ENCODE peak calls at places on chromosomes 16 and 17, in eight cellular contexts. N is HCT116, G is prostate gland, L is suprapubic skin, O is GM23338, D is sigmoid colon, R is stomach, K is transverse colon. Q is an unnamed sample.

GRCh38 chr17:79525793-79526677 is 84.8 kb downstream of the RBFOX3 start:
- DNase-seq in N (no peak), G (no peak), L (no peak), O (no peak), D (no peak), R (no peak), K (no peak), Q (no peak)

GRCh38 chr17:46194393-46195216 is 1.4 kb upstream of the KANSL1 start:
- DNase-seq in N (peak; percentile 39), G (no peak), L (no peak), O (peak; percentile 73), D (no peak), R (no peak), K (no peak), Q (peak; percentile 81)

GRCh38 chr17:43540821-43541674 is 5.1 kb downstream of the ETV4 start:
- DNase-seq in N (no peak), G (no peak), L (no peak), O (peak; percentile 91), D (no peak), R (no peak), K (no peak), Q (no peak)

GRCh38 chr17:33436321-33436720 is 143.2 kb upstream of the ASIC2 start:
- DNase-seq in N (no peak), G (no peak), L (peak; percentile 70), O (no peak), D (no peak), R (no peak), K (no peak), Q (no peak)

GRCh38 chr16:24540575-24541240 is 1.3 kb downstream of the RBBP6 start:
- DNase-seq in N (no peak), G (peak; percentile 20), L (no peak), O (peak; percentile 40), D (no peak), R (no peak), K (no peak), Q (peak; percentile 46)

GRCh38 chr16:80167657-80168056 is 373.1 kb upstream of the DYNLRB2 start:
- DNase-seq in N (no peak), G (peak; percentile 5), L (no peak), O (no peak), D (no peak), R (no peak), K (no peak), Q (no peak)

GRCh38 chr17:41806685-41807445 is 4.9 kb downstream of the P3H4 start:
- DNase-seq in N (no peak), G (no peak), L (no peak), O (no peak), D (no peak), R (no peak), K (peak; percentile 73), Q (no peak)

GRCh38 chr17:48860034-48860433 is 29.2 kb downstream of the CALCOCO2 start:
- DNase-seq in N (no peak), G (no peak), L (no peak), O (peak; percentile 53), D (no peak), R (no peak), K (no peak), Q (no peak)

GRCh38 chr16:23499801-23500200 is 10.5 kb downstream of the GGA2 start:
- DNase-seq in N (no peak), G (no peak), L (no peak), O (peak; percentile 66), D (no peak), R (no peak), K (no peak), Q (no peak)

GRCh38 chr17:28974451-28974850 is 23.1 kb upstream of the PHF12 start:
- DNase-seq in N (no peak), G (no peak), L (no peak), O (no peak), D (no peak), R (no peak), K (no peak), Q (no peak)

GRCh38 chr17:44831270-44831770 is 1.2 kb upstream of the GJC1 start:
- DNase-seq in N (no peak), G (no peak), L (no peak), O (peak; percentile 31), D (no peak), R (no peak), K (no peak), Q (no peak)

GRCh38 chr17:5591966-5592365 is 7.7 kb upstream of the NLRP1 start:
- DNase-seq in N (no peak), G (no peak), L (no peak), O (no peak), D (no peak), R (no peak), K (no peak), Q (no peak)

GRCh38 chr16:28974007-28974436 is 556 bp upstream of the SPNS1 start:
- DNase-seq in N (peak; percentile 23), G (no peak), L (no peak), O (peak; percentile 85), D (no peak), R (peak; percentile 44), K (peak; percentile 59), Q (peak; percentile 68)

GRCh38 chr17:17497845-17498520 is 1.8 kb upstream of the RASD1 start:
- DNase-seq in N (no peak), G (no peak), L (no peak), O (no peak), D (peak; percentile 63), R (no peak), K (no peak), Q (no peak)

GRCh38 chr16:456891-457483 is 31.5 kb downstream of the RAB11FIP3 start:
- DNase-seq in N (no peak), G (peak; percentile 46), L (no peak), O (no peak), D (no peak), R (peak; percentile 30), K (no peak), Q (peak; percentile 56)

GRCh38 chr16:455453-455852 is 30.0 kb downstream of the RAB11FIP3 start:
- DNase-seq in N (no peak), G (no peak), L (no peak), O (no peak), D (no peak), R (no peak), K (no peak), Q (no peak)

GRCh38 chr16:459761-460160 is 34.3 kb downstream of the RAB11FIP3 start:
- DNase-seq in N (no peak), G (no peak), L (no peak), O (no peak), D (no peak), R (no peak), K (no peak), Q (no peak)

GRCh38 chr16:460787-461186 is 35.3 kb downstream of the RAB11FIP3 start:
- DNase-seq in N (no peak), G (no peak), L (no peak), O (no peak), D (no peak), R (no peak), K (no peak), Q (no peak)

DNA sequence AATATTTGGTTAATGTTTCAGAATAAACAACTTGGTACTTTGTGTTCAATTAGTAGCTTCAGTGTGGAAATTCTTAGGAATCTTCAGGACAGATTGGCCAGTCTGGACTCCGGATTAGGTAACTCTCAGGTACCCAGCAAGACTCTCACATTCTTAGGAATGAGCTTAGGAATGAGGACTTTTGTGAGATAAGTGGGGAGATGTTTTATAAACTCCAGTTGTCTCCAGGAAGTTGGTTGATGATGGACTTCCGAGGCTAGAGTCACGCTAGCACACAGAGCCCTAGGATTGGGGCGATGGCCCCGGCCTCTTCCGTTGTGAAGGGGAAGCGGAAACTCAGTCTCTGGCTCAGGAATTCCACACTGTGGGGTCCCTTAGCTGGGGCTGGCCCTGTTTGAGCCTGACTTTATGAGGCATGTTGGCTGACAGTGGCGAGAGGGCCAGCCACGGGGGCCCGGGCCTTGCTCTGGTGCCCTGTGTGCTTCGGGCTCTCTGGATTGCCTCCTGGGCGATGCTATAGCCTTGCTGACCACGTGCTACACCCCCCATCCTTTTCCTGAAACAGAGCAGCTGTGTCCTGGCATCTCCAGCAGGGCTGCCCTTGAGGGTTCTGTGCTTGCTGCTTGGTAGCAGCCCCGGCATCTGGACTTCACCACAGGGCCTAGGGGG is 32.4 kb downstream of the RAB11FIP3 start:
- DNase-seq in N (no peak), G (no peak), L (no peak), O (peak; percentile 61), D (no peak), R (no peak), K (no peak), Q (peak; percentile 77)
- TF ChIP-seq POLR2AphosphoS5 in N (no peak), G (no peak), L (no peak), O (no peak), D (no peak), R (no peak), K (no peak), Q (peak; percentile 57)

DNA sequence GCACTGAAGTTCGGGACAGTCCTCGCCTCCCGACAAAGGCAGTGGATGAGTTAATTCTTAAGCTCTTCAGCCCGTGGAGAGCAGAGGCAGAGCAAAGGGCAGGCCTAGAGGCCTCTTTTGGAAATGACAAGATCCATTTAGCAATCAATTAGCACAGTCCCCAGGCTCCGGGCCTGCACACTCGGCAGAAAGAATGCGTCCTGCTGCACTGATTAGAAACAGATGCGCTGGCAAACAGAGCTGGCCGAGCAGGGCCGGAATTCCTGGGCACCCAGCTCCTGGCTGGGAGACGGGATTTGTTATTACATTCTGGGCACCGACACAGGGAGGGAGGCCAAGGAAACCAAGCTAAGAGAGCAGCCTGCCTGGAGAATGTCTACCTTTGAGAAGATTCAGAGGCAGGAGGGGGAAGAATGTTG is 162.9 kb downstream of the COPRS start:
- DNase-seq in N (no peak), G (peak; percentile 89), L (peak; percentile 90), O (peak; percentile 59), D (peak; percentile 96), R (peak; percentile 74), K (peak; percentile 52), Q (no peak)
- H3K4me1 ChIP-seq in N (peaks cover 4% of the 10 kb centered on the region), G (peaks cover 7% of the 10 kb centered on the region), L (peaks cover 25% of the 10 kb centered on the region), O (no peaks in the 10 kb centered on the region), D (peaks cover 72% of the 10 kb centered on the region), R (peaks cover 44% of the 10 kb centered on the region), K (peaks cover 11% of the 10 kb centered on the region), Q (no peaks in the 10 kb centered on the region)

GRCh38 chr17:61862975-61863800 is at the start of gene BRIP1:
- DNase-seq in N (peak; percentile 93), G (peak; percentile 91), L (peak; percentile 94), O (peak; percentile 99), D (peak; percentile 95), R (peak; percentile 91), K (peak; percentile 92), Q (peak; percentile 95)
- TF ChIP-seq POLR2AphosphoS5 in N (peak; percentile 76), G (peak; percentile 77), L (no peak), O (peak; percentile 94), D (no peak), R (no peak), K (peak; percentile 47), Q (peak; percentile 19)

GRCh38 chr16:12868788-12869187 is 32.6 kb upstream of the SHISA9 start:
- DNase-seq in N (no peak), G (no peak), L (no peak), O (no peak), D (no peak), R (no peak), K (no peak), Q (no peak)
- H3K4me1 ChIP-seq in N (no peaks in the 10 kb centered on the region), G (no peaks in the 10 kb centered on the region), L (no peaks in the 10 kb centered on the region), O (peaks cover 4% of the 10 kb centered on the region), D (no peaks in the 10 kb centered on the region), R (no peaks in the 10 kb centered on the region), K (no peaks in the 10 kb centered on the region), Q (peaks cover 1% of the 10 kb centered on the region)